ENCODE peak calls at places on chromosomes 6 and 20, in four cellular contexts. F is HepG2, R is K562, X is HCT116. B is an unnamed sample.
A peak's percentile ranks its signal among the peaks of the same experiment; 100 is the strongest.

GRCh38 chr6:113971786-113972185 is 838 bp upstream of the HDAC2 start:
- DNase-seq in R (no peak), F (no peak), X (no peak), B (no peak)

GRCh38 chr20:51457281-51457932 is 85.1 kb downstream of the NFATC2 start:
- DNase-seq in X (peak; percentile 24), F (no peak), R (no peak), B (no peak)

GRCh38 chr20:17579369-17580039 is 9.6 kb downstream of the DSTN start:
- DNase-seq in X (no peak), R (no peak), F (no peak), B (no peak)

GRCh38 chr6:167682125-167682524 is 144.6 kb upstream of the AFDN start:
- DNase-seq in R (no peak), X (no peak), F (no peak), B (no peak)

GRCh38 chr20:14859627-14860026 is 522.2 kb upstream of the FLRT3 start:
- DNase-seq in F (no peak), R (no peak), X (no peak), B (no peak)

GRCh38 chr6:75171151-75171550 is 34.7 kb downstream of the COL12A1 start:
- DNase-seq in F (no peak), R (no peak), X (no peak), B (no peak)

GRCh38 chr6:160253714-160254113 is 4.9 kb downstream of the SLC22A2 start:
- DNase-seq in X (no peak), R (no peak), F (peak; percentile 11), B (no peak)

GRCh38 chr6:75602164-75602896 is 650 bp downstream of the SENP6 start:
- DNase-seq in X (peak; percentile 15), R (peak; percentile 26), F (no peak), B (peak; percentile 5)

GRCh38 chr6:170503414-170503761 is 49.7 kb downstream of the PSMB1 start:
- DNase-seq in F (no peak), X (no peak), R (no peak), B (no peak)

GRCh38 chr6:49966823-49967222 is 2.6 kb downstream of the DEFB113 start:
- DNase-seq in X (no peak), F (no peak), R (no peak), B (no peak)

GRCh38 chr20:41475507-41475906 is 108.9 kb upstream of the EMILIN3 start:
- DNase-seq in R (no peak), X (no peak), F (no peak), B (no peak)

GRCh38 chr20:50320910-50321796 is 130.5 kb downstream of the CEBPB start:
- DNase-seq in R (peak; percentile 93), F (peak; percentile 85), X (peak; percentile 54), B (peak; percentile 80)
- H3K9ac ChIP-seq in R (peak overlapping the region; percentile 54), F (peak overlapping the region; percentile 73), X (peak overlapping the region; percentile 63), B (peak overlapping the region; percentile 69)

DNA sequence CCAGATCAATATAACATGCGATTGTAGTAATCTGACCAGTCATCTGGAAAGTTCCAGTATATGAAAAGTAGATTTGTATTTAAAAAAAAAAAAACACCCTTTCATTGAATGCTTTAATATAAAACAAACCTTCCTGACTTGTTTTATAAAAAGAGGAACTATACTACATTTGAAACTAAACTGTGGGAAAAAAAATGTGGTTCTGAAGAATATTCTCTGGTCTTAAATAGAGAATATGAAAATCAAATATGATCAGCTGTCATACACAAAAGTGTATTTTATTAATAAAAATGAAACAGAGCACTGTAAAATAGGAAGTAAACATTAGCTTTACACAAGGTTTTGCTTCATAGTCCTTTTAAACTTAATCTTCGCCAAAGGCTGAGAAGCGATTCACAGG is 25.3 kb upstream of the CD83 start:
- DNase-seq in R (no peak), F (no peak), X (no peak), B (no peak)
- H3K36me3 ChIP-seq in R (no peaks in the 10 kb centered on the region), F (no peaks in the 10 kb centered on the region), X (no peaks in the 10 kb centered on the region), B (no peaks in the 10 kb centered on the region)

GRCh38 chr20:38599410-38599882 is 2.2 kb upstream of the ARHGAP40 start:
- DNase-seq in F (peak; percentile 57), R (peak; percentile 32), X (no peak), B (no peak)
- TF ChIP-seq YY1 in F (no peak), R (no peak), X (no peak), B (no peak)

GRCh38 chr6:134233180-134233579 is 84.7 kb downstream of the SGK1 start:
- DNase-seq in X (no peak), R (no peak), F (no peak), B (no peak)

GRCh38 chr6:134229520-134229919 is 88.4 kb downstream of the SGK1 start:
- DNase-seq in X (no peak), R (no peak), F (no peak), B (no peak)

GRCh38 chr6:134230087-134230717 is 87.7 kb downstream of the SGK1 start:
- DNase-seq in F (no peak), X (no peak), R (no peak), B (no peak)

GRCh38 chr6:134235937-134236751 is 81.8 kb downstream of the SGK1 start:
- DNase-seq in X (no peak), F (no peak), R (no peak), B (no peak)

GRCh38 chr6:134230940-134231339 is 87.0 kb downstream of the SGK1 start:
- DNase-seq in X (no peak), R (no peak), F (no peak), B (no peak)
- H3K9ac ChIP-seq in X (no peak overlapping the region), R (no peak overlapping the region), F (no peak overlapping the region), B (no peak overlapping the region)